ENCODE peak calls at places on chromosomes 16 and 17, in five cellular contexts. One of them, this sample, is unnamed.

GRCh38 chr17:77845541-77846225 is 112.8 kb upstream of the TNRC6C start:
- DNase-seq in mucosa of descending colon: peak
- DNase-seq in iPS DF 6.9: no peak
- DNase-seq in CD8-positive, alpha-beta T cell: no peak
- DNase-seq in mesendoderm: no peak
- DNase-seq in this sample: no peak

GRCh38 chr16:47366228-47366627 is 94.6 kb downstream of the ITFG1 start:
- DNase-seq in mucosa of descending colon: no peak
- DNase-seq in iPS DF 6.9: no peak
- DNase-seq in CD8-positive, alpha-beta T cell: no peak
- DNase-seq in mesendoderm: no peak
- DNase-seq in this sample: peak

GRCh38 chr16:87580855-87581261 is 21.4 kb upstream of the JPH3 start:
- DNase-seq in mucosa of descending colon: no peak
- DNase-seq in iPS DF 6.9: no peak
- DNase-seq in CD8-positive, alpha-beta T cell: no peak
- DNase-seq in mesendoderm: peak
- DNase-seq in this sample: no peak

GRCh38 chr17:12342609-12343248 is 322.1 kb downstream of the MAP2K4 start:
- DNase-seq in mucosa of descending colon: peak
- DNase-seq in iPS DF 6.9: peak
- DNase-seq in CD8-positive, alpha-beta T cell: no peak
- DNase-seq in mesendoderm: peak
- DNase-seq in this sample: no peak

GRCh38 chr17:36665417-36665816 is 64.0 kb downstream of the MRM1 start:
- DNase-seq in mucosa of descending colon: no peak
- DNase-seq in iPS DF 6.9: no peak
- DNase-seq in CD8-positive, alpha-beta T cell: no peak
- DNase-seq in mesendoderm: peak
- DNase-seq in this sample: no peak

GRCh38 chr16:68353366-68353765 is 42.5 kb downstream of the PRMT7 start:
- DNase-seq in mucosa of descending colon: peak
- DNase-seq in iPS DF 6.9: no peak
- DNase-seq in CD8-positive, alpha-beta T cell: no peak
- DNase-seq in mesendoderm: no peak
- DNase-seq in this sample: no peak

GRCh38 chr16:65666132-65666869 is 544.4 kb upstream of the CDH11 start:
- DNase-seq in mucosa of descending colon: no peak
- DNase-seq in iPS DF 6.9: no peak
- DNase-seq in CD8-positive, alpha-beta T cell: no peak
- DNase-seq in mesendoderm: no peak
- DNase-seq in this sample: no peak

GRCh38 chr17:17362531-17362930 is 59.4 kb downstream of the NT5M start:
- DNase-seq in mucosa of descending colon: no peak
- DNase-seq in iPS DF 6.9: no peak
- DNase-seq in CD8-positive, alpha-beta T cell: no peak
- DNase-seq in mesendoderm: no peak
- DNase-seq in this sample: no peak

GRCh38 chr17:15398291-15398690 is 56.9 kb upstream of the TEKT3 start:
- DNase-seq in mucosa of descending colon: no peak
- DNase-seq in iPS DF 6.9: no peak
- DNase-seq in CD8-positive, alpha-beta T cell: no peak
- DNase-seq in mesendoderm: peak
- DNase-seq in this sample: no peak

GRCh38 chr17:59505610-59506276 is 59.7 kb upstream of the DHX40 start:
- DNase-seq in mucosa of descending colon: no peak
- DNase-seq in iPS DF 6.9: no peak
- DNase-seq in CD8-positive, alpha-beta T cell: no peak
- DNase-seq in mesendoderm: peak
- DNase-seq in this sample: no peak

GRCh38 chr16:16028311-16028999 is 79.0 kb downstream of the ABCC1 start:
- DNase-seq in mucosa of descending colon: peak
- DNase-seq in iPS DF 6.9: no peak
- DNase-seq in CD8-positive, alpha-beta T cell: no peak
- DNase-seq in mesendoderm: no peak
- DNase-seq in this sample: no peak

GRCh38 chr17:30586818-30587595 is 109.8 kb downstream of the GOSR1 start:
- DNase-seq in mucosa of descending colon: no peak
- DNase-seq in iPS DF 6.9: no peak
- DNase-seq in CD8-positive, alpha-beta T cell: no peak
- DNase-seq in mesendoderm: no peak
- DNase-seq in this sample: no peak

GRCh38 chr16:30187971-30188561 is 4.7 kb downstream of the CORO1A start:
- DNase-seq in mucosa of descending colon: peak
- DNase-seq in iPS DF 6.9: no peak
- DNase-seq in CD8-positive, alpha-beta T cell: no peak
- DNase-seq in mesendoderm: no peak
- DNase-seq in this sample: no peak

GRCh38 chr17:18041776-18042175 is 2.6 kb downstream of the GID4 start:
- DNase-seq in mucosa of descending colon: no peak
- DNase-seq in iPS DF 6.9: no peak
- DNase-seq in CD8-positive, alpha-beta T cell: no peak
- DNase-seq in mesendoderm: no peak
- DNase-seq in this sample: no peak

GRCh38 chr17:65081439-65081838 is 24.9 kb upstream of the GNA13 start:
- DNase-seq in mucosa of descending colon: no peak
- DNase-seq in iPS DF 6.9: no peak
- DNase-seq in CD8-positive, alpha-beta T cell: no peak
- DNase-seq in mesendoderm: no peak
- DNase-seq in this sample: no peak

GRCh38 chr17:4710693-4711634 is 532 bp downstream of the ARRB2 start:
- DNase-seq in mucosa of descending colon: no peak
- DNase-seq in iPS DF 6.9: no peak
- DNase-seq in CD8-positive, alpha-beta T cell: peak
- DNase-seq in mesendoderm: no peak
- DNase-seq in this sample: no peak

GRCh38 chr16:24010440-24011089 is 174.8 kb downstream of the PRKCB start:
- DNase-seq in mucosa of descending colon: peak
- DNase-seq in iPS DF 6.9: peak
- DNase-seq in CD8-positive, alpha-beta T cell: peak
- DNase-seq in mesendoderm: peak
- DNase-seq in this sample: peak

GRCh38 chr16:5350118-5350517 is 252.5 kb upstream of the EEF2KMT start:
- DNase-seq in mucosa of descending colon: no peak
- DNase-seq in iPS DF 6.9: peak
- DNase-seq in CD8-positive, alpha-beta T cell: no peak
- DNase-seq in mesendoderm: peak
- DNase-seq in this sample: no peak

GRCh38 chr16:85067024-85067423 is 39.4 kb downstream of the KIAA0513 start:
- DNase-seq in mucosa of descending colon: no peak
- DNase-seq in iPS DF 6.9: no peak
- DNase-seq in CD8-positive, alpha-beta T cell: no peak
- DNase-seq in mesendoderm: no peak
- DNase-seq in this sample: no peak

GRCh38 chr16:50585331-50585776 is 37.2 kb downstream of the NKD1 start:
- DNase-seq in mucosa of descending colon: peak
- DNase-seq in iPS DF 6.9: no peak
- DNase-seq in CD8-positive, alpha-beta T cell: no peak
- DNase-seq in mesendoderm: no peak
- DNase-seq in this sample: no peak

GRCh38 chr17:57918017-57918895 is 37.0 kb downstream of the CUEDC1 start:
- DNase-seq in mucosa of descending colon: no peak
- DNase-seq in iPS DF 6.9: no peak
- DNase-seq in CD8-positive, alpha-beta T cell: no peak
- DNase-seq in mesendoderm: peak
- DNase-seq in this sample: no peak

GRCh38 chr17:29996458-29996857 is 55.0 kb downstream of the EFCAB5 start:
- DNase-seq in mucosa of descending colon: no peak
- DNase-seq in iPS DF 6.9: no peak
- DNase-seq in CD8-positive, alpha-beta T cell: no peak
- DNase-seq in mesendoderm: no peak
- DNase-seq in this sample: no peak

GRCh38 chr16:13325396-13325795 is 424.0 kb downstream of the SHISA9 start:
- DNase-seq in mucosa of descending colon: no peak
- DNase-seq in iPS DF 6.9: no peak
- DNase-seq in CD8-positive, alpha-beta T cell: no peak
- DNase-seq in mesendoderm: no peak
- DNase-seq in this sample: no peak
- H3K4me3 ChIP-seq in mucosa of descending colon: no peak
- H3K4me3 ChIP-seq in iPS DF 6.9: no peak
- H3K4me3 ChIP-seq in CD8-positive, alpha-beta T cell: no peak
- H3K4me3 ChIP-seq in mesendoderm: no peak
- H3K4me3 ChIP-seq in this sample: no peak

DNA sequence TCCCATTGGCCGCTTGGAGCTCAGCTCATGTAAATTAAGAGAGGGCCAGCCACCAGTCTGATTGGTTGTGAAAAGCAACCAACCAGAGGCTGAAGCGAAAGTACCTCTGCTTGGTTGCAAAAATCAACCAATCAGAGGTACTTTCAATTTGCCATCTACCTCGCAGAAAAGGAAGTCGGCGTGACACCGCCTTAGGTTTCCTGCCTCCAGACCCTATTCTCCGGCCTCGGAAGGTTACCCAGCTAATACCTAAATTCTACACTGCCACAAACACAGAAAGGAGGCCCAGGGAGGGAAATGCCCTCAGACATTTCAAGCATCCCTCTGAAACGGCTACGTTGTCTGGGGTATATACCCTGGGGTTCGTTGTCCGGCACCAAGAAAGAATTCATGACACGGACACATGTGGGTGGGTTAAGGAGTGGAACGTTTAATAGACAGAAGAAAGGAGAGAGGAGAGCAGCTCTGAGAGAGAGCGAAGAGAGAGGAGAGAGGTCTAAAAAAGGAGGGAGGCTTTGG is 481.3 kb downstream of the TMEM114 start:
- DNase-seq in mucosa of descending colon: no peak
- DNase-seq in iPS DF 6.9: no peak
- DNase-seq in CD8-positive, alpha-beta T cell: no peak
- DNase-seq in mesendoderm: no peak
- DNase-seq in this sample: no peak
- H3K4me3 ChIP-seq in mucosa of descending colon: no peak
- H3K4me3 ChIP-seq in iPS DF 6.9: no peak
- H3K4me3 ChIP-seq in CD8-positive, alpha-beta T cell: no peak
- H3K4me3 ChIP-seq in mesendoderm: no peak
- H3K4me3 ChIP-seq in this sample: no peak

GRCh38 chr16:73064227-73064995 is 16.5 kb upstream of the ZFHX3 start:
- DNase-seq in mucosa of descending colon: peak
- DNase-seq in iPS DF 6.9: no peak
- DNase-seq in CD8-positive, alpha-beta T cell: no peak
- DNase-seq in mesendoderm: peak
- DNase-seq in this sample: no peak
- H3K4me3 ChIP-seq in mucosa of descending colon: no peak
- H3K4me3 ChIP-seq in iPS DF 6.9: no peak
- H3K4me3 ChIP-seq in CD8-positive, alpha-beta T cell: no peak
- H3K4me3 ChIP-seq in mesendoderm: no peak
- H3K4me3 ChIP-seq in this sample: no peak

DNA sequence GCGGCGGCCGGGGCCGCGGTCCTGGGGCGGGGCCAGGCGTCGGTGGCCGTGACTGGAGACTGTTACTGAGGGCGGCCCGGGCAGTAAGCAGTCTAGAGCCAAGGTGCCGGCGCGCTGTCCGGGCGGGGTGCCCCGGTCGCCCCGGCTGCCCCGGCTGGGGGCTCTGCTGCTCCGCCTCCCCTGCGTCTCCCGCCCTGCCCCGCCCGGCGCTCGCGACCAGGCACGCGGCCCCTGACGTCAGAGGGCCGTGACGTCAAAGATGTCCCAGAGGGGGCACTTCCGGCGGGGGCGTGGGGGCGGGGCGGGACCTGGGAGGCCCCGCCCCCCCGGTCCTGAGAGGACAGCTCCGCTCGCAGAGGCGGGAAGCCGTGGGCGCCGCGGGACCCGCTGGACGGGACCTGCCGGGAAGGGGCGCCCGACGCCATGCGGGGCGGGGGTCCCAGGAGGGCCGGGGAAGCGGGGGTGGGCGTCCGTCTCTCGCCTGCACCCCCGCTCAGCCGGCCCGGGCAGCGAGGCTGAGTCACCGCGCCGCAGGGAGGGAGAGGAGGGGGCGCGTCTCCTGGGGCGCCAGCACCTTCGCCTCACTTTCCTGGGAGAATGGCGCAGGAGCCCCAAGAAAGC is 4.5 kb upstream of the HIC1 start:
- DNase-seq in mucosa of descending colon: peak
- DNase-seq in iPS DF 6.9: no peak
- DNase-seq in CD8-positive, alpha-beta T cell: peak
- DNase-seq in mesendoderm: peak
- DNase-seq in this sample: no peak
- H3K4me3 ChIP-seq in mucosa of descending colon: peak
- H3K4me3 ChIP-seq in iPS DF 6.9: peak
- H3K4me3 ChIP-seq in CD8-positive, alpha-beta T cell: peak
- H3K4me3 ChIP-seq in mesendoderm: no peak
- H3K4me3 ChIP-seq in this sample: peak

DNA sequence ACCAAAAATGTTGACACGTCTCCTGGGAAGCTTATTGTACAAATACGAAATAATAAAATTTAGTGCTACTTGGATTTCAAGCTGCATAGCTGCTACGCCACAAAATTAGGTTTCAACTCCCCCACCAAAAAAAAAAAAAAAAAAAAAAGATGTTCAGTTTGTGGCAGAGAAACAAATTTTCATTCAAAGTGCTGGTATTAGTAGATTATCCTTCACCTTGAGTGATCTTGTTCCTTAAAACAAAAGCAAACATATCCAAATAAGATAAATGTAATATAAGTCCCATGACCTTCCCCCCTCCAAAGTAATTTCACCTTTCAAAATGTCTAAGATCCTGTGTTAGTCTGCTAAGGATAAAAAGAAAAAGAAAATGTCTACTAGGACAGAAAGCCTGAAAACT is 2.2 kb downstream of the TOB1 start:
- DNase-seq in mucosa of descending colon: no peak
- DNase-seq in iPS DF 6.9: no peak
- DNase-seq in CD8-positive, alpha-beta T cell: no peak
- DNase-seq in mesendoderm: no peak
- DNase-seq in this sample: no peak
- H3K4me3 ChIP-seq in mucosa of descending colon: peak
- H3K4me3 ChIP-seq in iPS DF 6.9: no peak
- H3K4me3 ChIP-seq in CD8-positive, alpha-beta T cell: peak
- H3K4me3 ChIP-seq in mesendoderm: no peak
- H3K4me3 ChIP-seq in this sample: no peak

GRCh38 chr16:57873218-57873617 is 70.9 kb upstream of the KIFC3 start:
- DNase-seq in mucosa of descending colon: no peak
- DNase-seq in iPS DF 6.9: no peak
- DNase-seq in CD8-positive, alpha-beta T cell: no peak
- DNase-seq in mesendoderm: peak
- DNase-seq in this sample: peak
- H3K4me3 ChIP-seq in mucosa of descending colon: no peak
- H3K4me3 ChIP-seq in iPS DF 6.9: no peak
- H3K4me3 ChIP-seq in CD8-positive, alpha-beta T cell: no peak
- H3K4me3 ChIP-seq in mesendoderm: no peak
- H3K4me3 ChIP-seq in this sample: peak

GRCh38 chr16:58177347-58177710 is 20.6 kb downstream of the CSNK2A2 start:
- DNase-seq in mucosa of descending colon: no peak
- DNase-seq in iPS DF 6.9: no peak
- DNase-seq in CD8-positive, alpha-beta T cell: no peak
- DNase-seq in mesendoderm: no peak
- DNase-seq in this sample: no peak
- H3K4me3 ChIP-seq in mucosa of descending colon: no peak
- H3K4me3 ChIP-seq in iPS DF 6.9: no peak
- H3K4me3 ChIP-seq in CD8-positive, alpha-beta T cell: no peak
- H3K4me3 ChIP-seq in mesendoderm: no peak
- H3K4me3 ChIP-seq in this sample: no peak

DNA sequence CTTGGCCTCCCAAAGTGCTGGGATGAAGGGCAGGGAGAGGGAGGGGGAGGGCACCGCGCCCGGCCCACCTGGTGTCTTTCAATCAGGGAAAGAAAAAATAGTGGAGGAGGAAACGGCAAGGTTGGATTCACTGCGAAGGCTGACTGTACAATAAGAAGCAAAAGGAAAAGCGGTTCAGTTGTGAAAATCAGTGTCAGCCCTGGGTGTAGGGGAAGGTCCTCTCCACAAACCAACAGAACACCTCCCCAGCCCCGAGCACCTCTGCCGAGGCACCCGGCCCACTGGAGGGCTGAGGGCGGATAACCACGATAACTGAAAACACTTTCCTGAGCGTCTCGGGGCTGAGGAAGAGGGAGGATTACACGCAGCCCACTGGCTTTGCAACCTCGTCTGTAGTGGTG is 1.4 kb upstream of the SPG7 start:
- DNase-seq in mucosa of descending colon: peak
- DNase-seq in iPS DF 6.9: no peak
- DNase-seq in CD8-positive, alpha-beta T cell: peak
- DNase-seq in mesendoderm: no peak
- DNase-seq in this sample: no peak
- H3K4me3 ChIP-seq in mucosa of descending colon: no peak
- H3K4me3 ChIP-seq in iPS DF 6.9: no peak
- H3K4me3 ChIP-seq in CD8-positive, alpha-beta T cell: peak
- H3K4me3 ChIP-seq in mesendoderm: no peak
- H3K4me3 ChIP-seq in this sample: peak

This sample was measured in NT2/D1.